ENCODE peak calls at places on chromosomes 16 and 17, in ten cellular contexts. One of them, this sample, is unnamed. For H3K4me1 and H3K9me3, the result is how much of the 10 kb centered on the place peaks cover.

GRCh38 chr17:51434434-51435170 is 174.3 kb downstream of the UTP18 start:
- DNase-seq in tibial artery: no peak
- DNase-seq in H9: no peak
- DNase-seq in cardiac muscle cell: no peak
- DNase-seq in pancreas: no peak
- DNase-seq in effector memory CD4-positive, alpha-beta T cell: no peak
- DNase-seq in thoracic aorta: no peak
- DNase-seq in transverse colon: no peak
- DNase-seq in IMR-90: no peak
- DNase-seq in GM23248: no peak
- DNase-seq in this sample: no peak

GRCh38 chr17:33038740-33039139 is 47.1 kb downstream of the SPACA3 start:
- DNase-seq in tibial artery: no peak
- DNase-seq in H9: peak
- DNase-seq in cardiac muscle cell: peak
- DNase-seq in pancreas: no peak
- DNase-seq in effector memory CD4-positive, alpha-beta T cell: no peak
- DNase-seq in thoracic aorta: no peak
- DNase-seq in transverse colon: peak
- DNase-seq in IMR-90: peak
- DNase-seq in GM23248: peak
- DNase-seq in this sample: no peak

GRCh38 chr17:4559139-4559791 is 1.1 kb downstream of the GGT6 start:
- DNase-seq in tibial artery: no peak
- DNase-seq in H9: no peak
- DNase-seq in cardiac muscle cell: no peak
- DNase-seq in pancreas: peak
- DNase-seq in effector memory CD4-positive, alpha-beta T cell: no peak
- DNase-seq in thoracic aorta: no peak
- DNase-seq in transverse colon: peak
- DNase-seq in IMR-90: no peak
- DNase-seq in GM23248: no peak
- DNase-seq in this sample: no peak

GRCh38 chr16:30173054-30173453 is 10.3 kb upstream of the CORO1A start:
- DNase-seq in tibial artery: no peak
- DNase-seq in H9: no peak
- DNase-seq in cardiac muscle cell: no peak
- DNase-seq in pancreas: no peak
- DNase-seq in effector memory CD4-positive, alpha-beta T cell: no peak
- DNase-seq in thoracic aorta: no peak
- DNase-seq in transverse colon: no peak
- DNase-seq in IMR-90: no peak
- DNase-seq in GM23248: no peak
- DNase-seq in this sample: no peak

GRCh38 chr17:68698761-68699160 is 97.6 kb upstream of the FAM20A start:
- DNase-seq in tibial artery: no peak
- DNase-seq in H9: no peak
- DNase-seq in cardiac muscle cell: peak
- DNase-seq in pancreas: no peak
- DNase-seq in effector memory CD4-positive, alpha-beta T cell: no peak
- DNase-seq in thoracic aorta: no peak
- DNase-seq in transverse colon: peak
- DNase-seq in IMR-90: no peak
- DNase-seq in GM23248: peak
- DNase-seq in this sample: no peak

GRCh38 chr17:57995076-57995956 is 7.3 kb upstream of the VEZF1 start:
- DNase-seq in tibial artery: peak
- DNase-seq in H9: peak
- DNase-seq in cardiac muscle cell: peak
- DNase-seq in pancreas: peak
- DNase-seq in effector memory CD4-positive, alpha-beta T cell: peak
- DNase-seq in thoracic aorta: peak
- DNase-seq in transverse colon: peak
- DNase-seq in IMR-90: peak
- DNase-seq in GM23248: peak
- DNase-seq in this sample: peak

GRCh38 chr17:79721993-79722671 is 8.6 kb upstream of the ENPP7 start:
- DNase-seq in tibial artery: no peak
- DNase-seq in H9: peak
- DNase-seq in cardiac muscle cell: peak
- DNase-seq in pancreas: no peak
- DNase-seq in effector memory CD4-positive, alpha-beta T cell: no peak
- DNase-seq in thoracic aorta: no peak
- DNase-seq in transverse colon: no peak
- DNase-seq in IMR-90: no peak
- DNase-seq in GM23248: peak
- DNase-seq in this sample: no peak

GRCh38 chr17:2777242-2777867 is 18.9 kb upstream of the RAP1GAP2 start:
- DNase-seq in tibial artery: no peak
- DNase-seq in H9: peak
- DNase-seq in cardiac muscle cell: no peak
- DNase-seq in pancreas: no peak
- DNase-seq in effector memory CD4-positive, alpha-beta T cell: no peak
- DNase-seq in thoracic aorta: no peak
- DNase-seq in transverse colon: no peak
- DNase-seq in IMR-90: no peak
- DNase-seq in GM23248: no peak
- DNase-seq in this sample: no peak

GRCh38 chr16:9050102-9050830 is 41.2 kb upstream of the HAPSTR1 start:
- DNase-seq in tibial artery: no peak
- DNase-seq in H9: peak
- DNase-seq in cardiac muscle cell: peak
- DNase-seq in pancreas: no peak
- DNase-seq in effector memory CD4-positive, alpha-beta T cell: no peak
- DNase-seq in thoracic aorta: no peak
- DNase-seq in transverse colon: no peak
- DNase-seq in IMR-90: peak
- DNase-seq in GM23248: peak
- DNase-seq in this sample: no peak

GRCh38 chr17:78022425-78022824 is 63.9 kb downstream of the TNRC6C start:
- DNase-seq in tibial artery: no peak
- DNase-seq in H9: no peak
- DNase-seq in cardiac muscle cell: no peak
- DNase-seq in pancreas: no peak
- DNase-seq in effector memory CD4-positive, alpha-beta T cell: no peak
- DNase-seq in thoracic aorta: no peak
- DNase-seq in transverse colon: no peak
- DNase-seq in IMR-90: peak
- DNase-seq in GM23248: peak
- DNase-seq in this sample: no peak

GRCh38 chr16:30870904-30871303 is 23.0 kb downstream of the BCL7C start:
- DNase-seq in tibial artery: no peak
- DNase-seq in H9: no peak
- DNase-seq in cardiac muscle cell: no peak
- DNase-seq in pancreas: no peak
- DNase-seq in effector memory CD4-positive, alpha-beta T cell: no peak
- DNase-seq in thoracic aorta: no peak
- DNase-seq in transverse colon: no peak
- DNase-seq in IMR-90: no peak
- DNase-seq in GM23248: no peak
- DNase-seq in this sample: no peak

GRCh38 chr17:53971361-53971760 is 148.6 kb downstream of the KIF2B start:
- DNase-seq in tibial artery: no peak
- DNase-seq in H9: no peak
- DNase-seq in cardiac muscle cell: no peak
- DNase-seq in pancreas: no peak
- DNase-seq in effector memory CD4-positive, alpha-beta T cell: no peak
- DNase-seq in thoracic aorta: no peak
- DNase-seq in transverse colon: no peak
- DNase-seq in IMR-90: no peak
- DNase-seq in GM23248: no peak
- DNase-seq in this sample: no peak

GRCh38 chr17:61505846-61506627 is 53.8 kb downstream of the TBX4 start:
- DNase-seq in tibial artery: no peak
- DNase-seq in H9: no peak
- DNase-seq in cardiac muscle cell: no peak
- DNase-seq in pancreas: no peak
- DNase-seq in effector memory CD4-positive, alpha-beta T cell: no peak
- DNase-seq in thoracic aorta: no peak
- DNase-seq in transverse colon: peak
- DNase-seq in IMR-90: no peak
- DNase-seq in GM23248: no peak
- DNase-seq in this sample: no peak

GRCh38 chr17:50346313-50347086 is 574 bp downstream of the XYLT2 start:
- DNase-seq in tibial artery: peak
- DNase-seq in H9: peak
- DNase-seq in cardiac muscle cell: peak
- DNase-seq in pancreas: peak
- DNase-seq in effector memory CD4-positive, alpha-beta T cell: no peak
- DNase-seq in thoracic aorta: no peak
- DNase-seq in transverse colon: peak
- DNase-seq in IMR-90: no peak
- DNase-seq in GM23248: peak
- DNase-seq in this sample: peak

GRCh38 chr16:67151431-67152097 is 766 bp upstream of the B3GNT9 start:
- DNase-seq in tibial artery: no peak
- DNase-seq in H9: no peak
- DNase-seq in cardiac muscle cell: no peak
- DNase-seq in pancreas: no peak
- DNase-seq in effector memory CD4-positive, alpha-beta T cell: no peak
- DNase-seq in thoracic aorta: no peak
- DNase-seq in transverse colon: no peak
- DNase-seq in IMR-90: no peak
- DNase-seq in GM23248: peak
- DNase-seq in this sample: no peak

GRCh38 chr16:56357291-56357764 is 68.0 kb downstream of the AMFR start:
- DNase-seq in tibial artery: peak
- DNase-seq in H9: peak
- DNase-seq in cardiac muscle cell: peak
- DNase-seq in pancreas: no peak
- DNase-seq in effector memory CD4-positive, alpha-beta T cell: no peak
- DNase-seq in thoracic aorta: no peak
- DNase-seq in transverse colon: peak
- DNase-seq in IMR-90: peak
- DNase-seq in GM23248: peak
- DNase-seq in this sample: peak

GRCh38 chr17:80657561-80657960 is 112.9 kb downstream of the RPTOR start:
- DNase-seq in tibial artery: no peak
- DNase-seq in H9: no peak
- DNase-seq in cardiac muscle cell: no peak
- DNase-seq in pancreas: no peak
- DNase-seq in effector memory CD4-positive, alpha-beta T cell: no peak
- DNase-seq in thoracic aorta: no peak
- DNase-seq in transverse colon: no peak
- DNase-seq in IMR-90: no peak
- DNase-seq in GM23248: no peak
- DNase-seq in this sample: no peak

GRCh38 chr17:6458416-6458950 is 14.2 kb downstream of the PIMREG start:
- DNase-seq in tibial artery: no peak
- DNase-seq in H9: no peak
- DNase-seq in cardiac muscle cell: no peak
- DNase-seq in pancreas: no peak
- DNase-seq in effector memory CD4-positive, alpha-beta T cell: no peak
- DNase-seq in thoracic aorta: no peak
- DNase-seq in transverse colon: no peak
- DNase-seq in IMR-90: no peak
- DNase-seq in GM23248: no peak
- DNase-seq in this sample: no peak

DNA sequence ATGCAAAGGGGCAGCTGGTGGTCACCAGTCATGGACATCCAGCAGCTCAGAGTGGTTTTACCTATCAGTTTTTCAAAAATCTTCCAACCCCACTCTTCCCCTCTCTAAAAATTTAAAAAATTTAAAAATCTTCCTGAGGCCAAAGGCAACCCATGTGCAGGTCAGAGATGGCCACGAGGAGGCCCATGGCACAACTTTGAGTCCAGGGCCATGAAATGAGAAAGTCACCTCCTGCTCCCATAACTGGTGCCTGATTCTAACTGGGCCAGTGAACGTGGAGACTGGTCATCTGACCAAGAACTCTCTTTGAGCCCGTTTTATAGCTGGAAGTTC is 124.4 kb downstream of the XYLT1 start:
- DNase-seq in tibial artery: peak
- DNase-seq in H9: no peak
- DNase-seq in cardiac muscle cell: no peak
- DNase-seq in pancreas: no peak
- DNase-seq in effector memory CD4-positive, alpha-beta T cell: no peak
- DNase-seq in thoracic aorta: no peak
- DNase-seq in transverse colon: no peak
- DNase-seq in IMR-90: no peak
- DNase-seq in GM23248: no peak
- DNase-seq in this sample: no peak
- H3K4me1 ChIP-seq in tibial artery: half or more
- H3K4me1 ChIP-seq in H9: under half
- H3K4me1 ChIP-seq in cardiac muscle cell: under half
- H3K4me1 ChIP-seq in pancreas: under half
- H3K4me1 ChIP-seq in effector memory CD4-positive, alpha-beta T cell: under half
- H3K4me1 ChIP-seq in thoracic aorta: under half
- H3K4me1 ChIP-seq in transverse colon: under half
- H3K4me1 ChIP-seq in IMR-90: under half
- H3K4me1 ChIP-seq in GM23248: under half
- H3K4me1 ChIP-seq in this sample: half or more

GRCh38 chr16:74225278-74225677 is 71.3 kb upstream of the PSMD7 start:
- DNase-seq in tibial artery: no peak
- DNase-seq in H9: no peak
- DNase-seq in cardiac muscle cell: peak
- DNase-seq in pancreas: no peak
- DNase-seq in effector memory CD4-positive, alpha-beta T cell: no peak
- DNase-seq in thoracic aorta: no peak
- DNase-seq in transverse colon: no peak
- DNase-seq in IMR-90: peak
- DNase-seq in GM23248: no peak
- DNase-seq in this sample: no peak
- H3K9me3 ChIP-seq in tibial artery: under half
- H3K9me3 ChIP-seq in H9: under half
- H3K9me3 ChIP-seq in cardiac muscle cell: under half
- H3K9me3 ChIP-seq in pancreas: under half
- H3K9me3 ChIP-seq in effector memory CD4-positive, alpha-beta T cell: under half
- H3K9me3 ChIP-seq in thoracic aorta: under half
- H3K9me3 ChIP-seq in transverse colon: under half
- H3K9me3 ChIP-seq in IMR-90: under half
- H3K9me3 ChIP-seq in GM23248: under half
- H3K9me3 ChIP-seq in this sample: under half

GRCh38 chr16:73231969-73232554 is 184.1 kb upstream of the ZFHX3 start:
- DNase-seq in tibial artery: no peak
- DNase-seq in H9: no peak
- DNase-seq in cardiac muscle cell: peak
- DNase-seq in pancreas: peak
- DNase-seq in effector memory CD4-positive, alpha-beta T cell: no peak
- DNase-seq in thoracic aorta: no peak
- DNase-seq in transverse colon: no peak
- DNase-seq in IMR-90: no peak
- DNase-seq in GM23248: no peak
- DNase-seq in this sample: no peak
- H3K4me1 ChIP-seq in tibial artery: under half
- H3K4me1 ChIP-seq in H9: under half
- H3K4me1 ChIP-seq in cardiac muscle cell: under half
- H3K4me1 ChIP-seq in pancreas: under half
- H3K4me1 ChIP-seq in effector memory CD4-positive, alpha-beta T cell: under half
- H3K4me1 ChIP-seq in thoracic aorta: under half
- H3K4me1 ChIP-seq in transverse colon: under half
- H3K4me1 ChIP-seq in IMR-90: under half
- H3K4me1 ChIP-seq in GM23248: under half
- H3K4me1 ChIP-seq in this sample: under half

DNA sequence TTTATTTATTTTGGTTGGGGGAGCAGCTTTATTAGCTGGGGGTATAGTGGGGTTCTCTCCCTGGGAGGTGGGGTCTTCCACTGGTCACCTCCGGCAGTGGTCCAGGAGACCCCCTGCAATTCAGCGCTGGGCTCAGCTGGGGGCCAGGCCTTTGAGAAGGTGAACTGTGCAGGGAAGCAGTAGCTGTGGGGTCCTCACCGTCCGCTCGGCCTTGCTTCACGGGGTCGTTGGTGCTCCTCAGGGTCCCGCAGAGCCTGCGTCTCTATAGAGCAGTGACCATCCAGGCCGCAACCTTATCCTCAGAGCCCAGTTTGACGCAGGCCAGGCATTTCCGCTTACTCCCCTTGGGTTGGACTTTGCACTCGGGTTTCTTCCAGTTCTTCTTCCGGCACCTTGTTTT is 1954.7 kb downstream of the TP53TG3F start:
- DNase-seq in tibial artery: no peak
- DNase-seq in H9: no peak
- DNase-seq in cardiac muscle cell: no peak
- DNase-seq in pancreas: no peak
- DNase-seq in effector memory CD4-positive, alpha-beta T cell: no peak
- DNase-seq in thoracic aorta: no peak
- DNase-seq in transverse colon: no peak
- DNase-seq in IMR-90: no peak
- DNase-seq in GM23248: no peak
- DNase-seq in this sample: no peak
- H3K9me3 ChIP-seq in tibial artery: under half
- H3K9me3 ChIP-seq in H9: under half
- H3K9me3 ChIP-seq in cardiac muscle cell: under half
- H3K9me3 ChIP-seq in pancreas: under half
- H3K9me3 ChIP-seq in effector memory CD4-positive, alpha-beta T cell: under half
- H3K9me3 ChIP-seq in thoracic aorta: under half
- H3K9me3 ChIP-seq in transverse colon: under half
- H3K9me3 ChIP-seq in IMR-90: under half
- H3K9me3 ChIP-seq in GM23248: under half
- H3K9me3 ChIP-seq in this sample: under half

This sample was measured in left ventricle myocardium inferior.